ENCODE peak calls at places on chromosome 2, in eight cellular contexts. D is adrenal gland, T is GM12865, X is AG09309, A is nephron progenitor cell, I is fibroblast of lung, M is mammary epithelial cell, N is ovary. F is an unnamed sample.

GRCh38 chr2:18630541-18630940 is 41.2 kb upstream of the NT5C1B start:
- DNase-seq in X (no peak), T (no peak), I (peak; percentile 32), M (peak; percentile 47), N (no peak), D (no peak), A (no peak), F (no peak)

GRCh38 chr2:165691615-165692014 is 102.4 kb downstream of the GALNT3 start:
- DNase-seq in M (no peak), T (no peak), N (peak; percentile 36), X (peak; percentile 37), A (peak; percentile 2), I (peak; percentile 74), D (no peak), F (peak; percentile 91)

GRCh38 chr2:64106481-64106880 is 37.7 kb downstream of the PELI1 start:
- DNase-seq in I (no peak), D (no peak), N (no peak), X (no peak), T (no peak), A (no peak), M (no peak), F (no peak)

GRCh38 chr2:36416370-36417165 is 61.0 kb downstream of the CRIM1 start:
- DNase-seq in A (no peak), X (no peak), T (no peak), D (no peak), N (no peak), I (peak; percentile 47), M (no peak), F (no peak)

GRCh38 chr2:191756753-191757152 is 78.8 kb downstream of the NABP1 start:
- DNase-seq in M (no peak), I (peak; percentile 15), T (no peak), X (no peak), N (no peak), D (no peak), A (no peak), F (no peak)

GRCh38 chr2:33275689-33276444 is 200.6 kb upstream of the RASGRP3 start:
- DNase-seq in I (peak; percentile 97), N (peak; percentile 70), D (peak; percentile 73), A (no peak), T (no peak), X (peak; percentile 68), M (peak; percentile 50), F (peak; percentile 37)

GRCh38 chr2:104052341-104052740 is 801.6 kb upstream of the POU3F3 start:
- DNase-seq in T (no peak), M (no peak), X (no peak), D (no peak), I (no peak), N (no peak), A (no peak), F (no peak)

GRCh38 chr2:8229546-8229986 is 452.3 kb upstream of the ID2 start:
- DNase-seq in N (peak; percentile 82), M (peak; percentile 50), T (peak; percentile 87), A (no peak), D (peak; percentile 80), I (peak; percentile 85), X (peak; percentile 40), F (peak; percentile 18)

GRCh38 chr2:201267278-201268030 is 7.1 kb downstream of the CASP8 start:
- DNase-seq in A (no peak), M (no peak), D (no peak), I (no peak), N (no peak), X (no peak), T (no peak), F (no peak)

DNA sequence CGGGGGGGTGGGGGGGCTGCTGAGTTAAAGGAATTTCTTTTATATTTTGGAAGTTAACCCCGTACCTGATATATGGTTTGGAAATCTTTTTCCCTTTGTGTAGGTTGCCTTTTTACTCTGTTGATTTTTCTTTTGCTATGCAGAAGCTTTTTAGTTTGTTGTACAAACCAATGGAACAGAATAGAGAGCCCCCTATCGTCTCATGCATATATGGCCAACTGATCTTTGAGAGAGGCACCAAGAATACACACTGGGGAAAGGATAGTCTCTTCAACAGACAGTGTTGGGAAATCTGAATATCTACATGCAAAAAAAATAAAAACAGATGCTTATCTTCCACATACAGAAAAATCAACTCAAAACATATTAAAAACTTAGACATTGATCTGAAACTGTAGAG is 647.8 kb upstream of the KLHL29 start:
- DNase-seq in M (no peak), X (no peak), T (no peak), I (no peak), A (no peak), D (no peak), N (no peak), F (peak; percentile 22)
- TF ChIP-seq CTCF in M (no peak), X (no peak), T (peak; percentile 2), I (no peak), A (peak; percentile 20), D (no peak), N (no peak), F (peak; percentile 51)

DNA sequence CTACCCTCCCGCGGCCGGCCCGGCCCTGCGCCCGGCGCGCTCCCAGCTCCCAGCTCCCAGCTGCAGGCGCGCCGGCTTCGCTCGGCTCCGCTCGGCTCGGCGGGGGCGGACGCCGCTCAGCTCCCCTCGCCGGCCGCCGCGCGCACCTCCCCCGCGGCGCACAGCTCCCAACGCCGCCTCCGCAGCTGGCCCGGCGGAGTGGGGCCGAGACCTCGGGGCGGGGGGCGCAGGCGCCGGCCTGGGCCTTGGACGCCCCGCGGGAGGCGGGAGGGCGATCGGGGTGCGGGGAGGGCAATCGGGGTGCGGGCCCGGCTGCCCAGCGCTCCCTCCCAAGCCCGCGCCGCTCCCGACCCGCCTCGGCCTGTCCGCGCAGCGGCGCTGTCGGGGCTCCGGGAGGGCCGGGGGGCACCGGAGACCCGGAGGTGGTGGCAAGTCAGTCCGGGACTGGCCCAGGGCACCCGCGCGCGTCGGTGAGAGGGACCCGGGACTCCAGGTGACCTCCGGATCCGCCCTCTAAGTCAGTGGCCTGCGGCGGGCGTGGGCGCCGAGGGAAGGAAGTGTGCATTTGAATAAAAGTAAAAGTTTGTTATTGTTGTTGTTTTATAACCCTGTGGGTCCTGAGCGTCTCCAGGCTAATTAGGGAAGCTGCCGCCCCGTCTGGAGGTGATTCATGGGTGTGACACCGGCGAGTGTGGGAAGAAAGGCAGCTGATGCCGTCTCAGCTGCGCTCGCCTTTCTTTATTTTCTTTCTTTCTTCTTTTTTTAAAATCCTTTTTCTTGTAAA is at the start of gene CRACDL:
- DNase-seq in N (no peak), I (peak; percentile 44), M (peak; percentile 53), A (peak; percentile 73), X (no peak), T (no peak), D (no peak), F (peak; percentile 23)
- TF ChIP-seq CTCF in N (no peak), I (no peak), M (peak; percentile 10), A (no peak), X (no peak), T (no peak), D (no peak), F (no peak)

GRCh38 chr2:170929686-170930050 is 615 bp downstream of the GORASP2 start:
- DNase-seq in I (peak; percentile 45), X (no peak), T (peak; percentile 70), A (peak; percentile 75), M (peak; percentile 54), N (peak; percentile 54), D (peak; percentile 72), F (peak; percentile 38)

GRCh38 chr2:170928824-170929685 is at the start of gene GORASP2:
- DNase-seq in I (peak; percentile 99), T (peak; percentile 100), D (peak; percentile 99), A (peak; percentile 93), X (peak; percentile 99), N (peak; percentile 98), M (peak; percentile 99), F (peak; percentile 100)

GRCh38 chr2:170928036-170928823 is 823 bp upstream of the GORASP2 start:
- DNase-seq in T (peak; percentile 28), M (peak; percentile 87), X (no peak), I (peak; percentile 24), N (no peak), A (no peak), D (peak; percentile 42), F (peak; percentile 39)

GRCh38 chr2:170932166-170932565 is 3.1 kb downstream of the GORASP2 start:
- DNase-seq in M (no peak), T (no peak), X (no peak), D (no peak), A (no peak), I (no peak), N (no peak), F (no peak)

DNA sequence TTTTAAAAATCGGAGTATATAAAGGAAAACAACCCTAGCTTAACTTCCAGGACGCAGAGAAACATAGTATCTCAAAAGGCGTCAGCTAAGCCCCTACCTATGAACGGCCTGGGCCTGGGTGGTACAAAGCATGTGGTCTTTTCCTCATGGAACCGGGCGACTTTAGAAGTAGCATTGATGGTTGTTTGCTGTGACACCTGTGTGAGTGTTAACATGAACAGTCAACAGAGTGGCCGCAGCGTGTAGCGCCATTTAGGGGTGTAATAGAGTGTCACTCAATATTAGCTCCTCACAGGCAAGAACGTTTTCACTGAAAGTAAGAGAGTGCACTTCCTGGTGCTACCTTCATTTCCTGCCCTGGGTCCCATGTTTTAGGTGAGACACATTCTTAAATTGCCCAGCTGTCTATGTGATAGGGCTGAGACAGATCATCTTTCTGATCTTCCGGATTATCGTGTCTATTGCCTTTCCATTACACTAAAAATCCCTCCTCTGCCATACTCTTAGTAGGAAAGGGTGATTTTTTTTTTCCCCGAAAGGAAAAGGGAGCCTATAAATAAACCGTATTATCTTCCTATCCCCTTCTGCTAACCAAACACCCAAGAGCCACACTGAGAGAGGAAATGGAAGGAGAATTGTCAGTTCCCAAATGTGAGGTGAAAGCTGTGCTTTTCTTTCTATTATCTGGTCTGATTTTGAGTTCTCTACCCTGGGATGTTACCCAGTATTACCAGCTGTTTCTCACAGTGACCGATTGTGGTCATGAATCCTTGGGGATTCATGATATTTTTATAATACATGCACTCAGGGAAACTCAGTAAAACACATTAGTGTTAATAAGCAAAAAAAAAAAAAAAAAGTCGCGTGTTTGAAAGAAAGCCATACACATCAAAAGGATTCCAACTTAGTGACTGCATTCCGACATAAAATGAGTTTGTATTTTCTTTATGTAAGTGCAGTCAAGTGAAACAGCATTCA is 1.4 kb downstream of the GORASP2 start:
- DNase-seq in T (peak; percentile 88), I (peak; percentile 30), N (no peak), X (no peak), A (no peak), D (peak; percentile 30), M (peak; percentile 79), F (peak; percentile 74)
- TF ChIP-seq CTCF in T (no peak), I (no peak), N (no peak), X (no peak), A (no peak), D (peak; percentile 1), M (no peak), F (no peak)

GRCh38 chr2:719191-719590 is 42.0 kb upstream of the TMEM18 start:
- DNase-seq in N (no peak), T (no peak), I (no peak), A (no peak), M (no peak), D (no peak), X (no peak), F (no peak)

GRCh38 chr2:714005-714741 is 37.0 kb upstream of the TMEM18 start:
- DNase-seq in M (peak; percentile 25), N (peak; percentile 57), A (peak; percentile 59), T (peak; percentile 87), D (peak; percentile 83), X (peak; percentile 20), I (peak; percentile 10), F (peak; percentile 75)

GRCh38 chr2:719734-720133 is 42.5 kb upstream of the TMEM18 start:
- DNase-seq in T (no peak), M (no peak), I (no peak), A (no peak), X (no peak), D (no peak), N (no peak), F (no peak)

GRCh38 chr2:715038-715437 is 37.8 kb upstream of the TMEM18 start:
- DNase-seq in M (no peak), T (no peak), D (no peak), A (no peak), X (no peak), I (no peak), N (no peak), F (no peak)

GRCh38 chr2:715847-716573 is 38.8 kb upstream of the TMEM18 start:
- DNase-seq in N (no peak), T (no peak), X (no peak), D (no peak), I (no peak), A (no peak), M (no peak), F (peak; percentile 19)
- TF ChIP-seq CTCF in N (no peak), T (peak; percentile 10), X (peak; percentile 62), D (no peak), I (peak; percentile 28), A (peak; percentile 60), M (no peak), F (peak; percentile 59)